ENCODE peak calls at places on chromosomes 12 and 14, in four cellular contexts. Y is OCI-LY7; I is upper lobe of right lung; O is naive thymus-derived CD4-positive, alpha-beta T cell. C is an unnamed sample. For H3K4me1, the result is how much of the 10 kb centered on the place peaks cover.

GRCh38 chr14:65169351-65169750 is 67.0 kb upstream of the MAX start:
- DNase-seq in Y (peak), I (no peak), O (no peak), C (no peak)

GRCh38 chr12:3061858-3062215 is 15.3 kb upstream of the TSPAN9 start:
- DNase-seq in Y (no peak), I (no peak), O (no peak), C (no peak)

GRCh38 chr12:127125607-127126259 is 1141.2 kb upstream of the TMEM132C start:
- DNase-seq in Y (no peak), I (no peak), O (no peak), C (no peak)

GRCh38 chr12:52612431-52613290 is 5.7 kb downstream of the KRT73 start:
- DNase-seq in Y (no peak), I (no peak), O (no peak), C (no peak)

GRCh38 chr14:50347521-50347920 is 35.4 kb downstream of the DMAC2L start:
- DNase-seq in Y (no peak), I (no peak), O (no peak), C (no peak)

GRCh38 chr14:20836668-20837338 is 34.2 kb upstream of the RNASE1 start:
- DNase-seq in Y (no peak), I (no peak), O (no peak), C (no peak)

GRCh38 chr12:88067301-88067700 is 38.1 kb upstream of the C12orf50 start:
- DNase-seq in Y (no peak), I (no peak), O (no peak), C (no peak)

GRCh38 chr12:7588703-7589329 is 76.9 kb downstream of the APOBEC1 start:
- DNase-seq in Y (peak), I (no peak), O (peak), C (peak)

GRCh38 chr14:102057480-102058114 is 29.2 kb downstream of the HSP90AA1 start:
- DNase-seq in Y (no peak), I (no peak), O (no peak), C (no peak)

GRCh38 chr12:113247123-113248045 is 26.1 kb downstream of the TPCN1 start:
- DNase-seq in Y (no peak), I (no peak), O (no peak), C (no peak)

GRCh38 chr14:106831322-106831720 is 1304.9 kb downstream of the TMEM121 start:
- DNase-seq in Y (peak), I (peak), O (peak), C (peak)

GRCh38 chr12:52871291-52871961 is 22.6 kb upstream of the KRT78 start:
- DNase-seq in Y (no peak), I (no peak), O (no peak), C (no peak)

GRCh38 chr14:105041841-105042765 is 21.2 kb upstream of the CDCA4 start:
- DNase-seq in Y (no peak), I (no peak), O (no peak), C (no peak)

GRCh38 chr12:25839470-25839869 is 119.0 kb upstream of the RASSF8 start:
- DNase-seq in Y (no peak), I (no peak), O (no peak), C (no peak)

GRCh38 chr12:110585231-110585799 is 2.2 kb upstream of the PPTC7 start:
- DNase-seq in Y (peak), I (no peak), O (peak), C (no peak)

GRCh38 chr12:94762259-94762942 is 112.0 kb upstream of the TMCC3 start:
- DNase-seq in Y (peak), I (no peak), O (no peak), C (no peak)

GRCh38 chr12:6272300-6273208 is 37.9 kb upstream of the PLEKHG6 start:
- DNase-seq in Y (no peak), I (peak), O (no peak), C (no peak)

GRCh38 chr12:22625671-22626251 is 790 bp downstream of the ETNK1 start:
- DNase-seq in Y (peak), I (no peak), O (peak), C (peak)

GRCh38 chr12:95073698-95074520 is 491 bp upstream of the NR2C1 start:
- DNase-seq in Y (no peak), I (no peak), O (no peak), C (no peak)

GRCh38 chr14:65656554-65656953 is 244.0 kb downstream of the FUT8 start:
- DNase-seq in Y (no peak), I (no peak), O (no peak), C (no peak)

GRCh38 chr12:58140395-58140794 is 199.0 kb downstream of the ATP23 start:
- DNase-seq in Y (no peak), I (no peak), O (no peak), C (no peak)

GRCh38 chr14:106327234-106327633 is 800.9 kb downstream of the TMEM121 start:
- DNase-seq in Y (no peak), I (no peak), O (no peak), C (no peak)

GRCh38 chr14:100893760-100894159 is 9.8 kb downstream of the RTL1 start:
- DNase-seq in Y (no peak), I (peak), O (no peak), C (no peak)

DNA sequence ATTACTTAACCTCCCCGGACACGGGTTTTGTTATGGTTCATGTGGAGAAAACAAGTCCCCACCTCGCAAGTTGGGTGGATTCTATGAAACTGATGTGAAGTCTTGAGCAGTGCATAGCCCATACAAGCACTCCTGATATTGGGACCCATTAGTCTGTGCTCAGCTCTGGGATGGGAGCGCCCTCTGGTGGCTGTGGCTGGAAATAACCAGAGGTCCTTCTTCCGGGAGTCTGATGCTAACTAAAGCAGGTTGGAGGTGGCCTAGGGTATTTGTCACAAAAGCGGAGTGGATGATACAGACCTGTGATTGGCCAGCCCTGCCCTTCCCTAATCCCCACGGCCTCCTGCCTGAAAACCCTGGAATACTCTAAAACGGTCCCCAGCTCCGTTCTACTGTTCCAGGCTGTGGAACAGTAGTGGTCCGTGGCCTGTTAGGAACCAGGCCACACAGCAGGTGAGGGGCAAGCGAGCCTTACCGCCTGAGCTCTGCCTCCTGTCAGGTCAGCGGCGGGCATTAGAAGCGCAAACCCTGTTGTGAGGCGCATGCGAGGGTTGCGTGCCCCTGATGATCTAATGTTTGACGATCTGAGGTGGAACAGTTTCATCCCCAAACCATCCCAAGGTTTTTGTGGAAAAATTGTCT is 6.4 kb downstream of the SLC48A1 start:
- DNase-seq in Y (peak), I (peak), O (peak), C (peak)
- H3K4me3 ChIP-seq in Y (no peak), I (no peak), O (no peak), C (no peak)

GRCh38 chr12:123363385-123363742 is 1.3 kb downstream of the SBNO1 start:
- DNase-seq in Y (peak), I (no peak), O (no peak), C (peak)
- H3K27ac ChIP-seq in Y (peak), I (peak), O (peak), C (peak)

GRCh38 chr14:69694730-69695663 is 71.9 kb upstream of the SRSF5 start:
- DNase-seq in Y (peak), I (no peak), O (no peak), C (no peak)

GRCh38 chr14:69690042-69690441 is 76.9 kb upstream of the SRSF5 start:
- DNase-seq in Y (no peak), I (no peak), O (no peak), C (no peak)

GRCh38 chr14:69693823-69694729 is 72.9 kb upstream of the SRSF5 start:
- DNase-seq in Y (peak), I (no peak), O (no peak), C (no peak)

GRCh38 chr14:69693145-69693544 is 73.8 kb upstream of the SRSF5 start:
- DNase-seq in Y (peak), I (no peak), O (no peak), C (no peak)

DNA sequence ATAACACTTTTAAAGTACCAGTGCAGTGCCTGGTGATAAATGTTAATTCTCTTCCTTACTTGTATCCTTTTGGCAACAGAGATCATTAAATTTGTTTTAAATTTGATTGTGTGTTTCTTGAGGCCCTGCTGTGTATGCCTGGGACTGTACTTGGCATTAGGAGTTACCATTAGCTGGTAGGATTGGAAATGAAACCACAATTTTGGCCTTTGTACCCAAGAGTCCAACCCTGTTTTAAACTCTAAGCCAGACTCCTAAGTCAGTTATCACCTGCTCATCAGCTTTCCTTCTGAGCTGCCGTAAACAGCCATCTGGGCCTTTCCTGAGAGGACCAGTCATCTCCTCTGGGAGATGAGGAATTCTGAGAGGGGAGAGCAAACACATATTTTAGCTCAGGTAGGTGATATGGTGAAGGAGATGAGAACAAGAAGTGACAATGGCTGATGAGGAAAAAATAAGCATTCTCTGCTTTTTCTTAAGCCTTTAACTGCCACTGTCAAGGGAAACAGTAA is 74.3 kb upstream of the SRSF5 start:
- DNase-seq in Y (no peak), I (no peak), O (no peak), C (no peak)
- H3K4me1 ChIP-seq in Y (half or more), I (half or more), O (under half), C (under half)

GRCh38 chr14:77554207-77554606 is 55.6 kb upstream of the ISM2 start:
- DNase-seq in Y (no peak), I (no peak), O (no peak), C (no peak)
- H3K4me3 ChIP-seq in Y (no peak), I (no peak), O (no peak), C (no peak)

GRCh38 chr12:131773582-131774221 is 54.5 kb upstream of the MMP17 start:
- DNase-seq in Y (peak), I (no peak), O (peak), C (no peak)
- H3K27ac ChIP-seq in Y (peak), I (no peak), O (peak), C (no peak)

GRCh38 chr14:55122441-55122986 is 6.5 kb upstream of the LGALS3 start:
- DNase-seq in Y (no peak), I (no peak), O (no peak), C (no peak)

GRCh38 chr14:55120466-55121144 is 8.4 kb upstream of the LGALS3 start:
- DNase-seq in Y (no peak), I (no peak), O (no peak), C (no peak)

GRCh38 chr14:55121146-55121545 is 7.9 kb upstream of the LGALS3 start:
- DNase-seq in Y (no peak), I (no peak), O (no peak), C (no peak)

GRCh38 chr14:55123101-55123500 is 6.0 kb upstream of the LGALS3 start:
- DNase-seq in Y (no peak), I (no peak), O (no peak), C (no peak)

DNA sequence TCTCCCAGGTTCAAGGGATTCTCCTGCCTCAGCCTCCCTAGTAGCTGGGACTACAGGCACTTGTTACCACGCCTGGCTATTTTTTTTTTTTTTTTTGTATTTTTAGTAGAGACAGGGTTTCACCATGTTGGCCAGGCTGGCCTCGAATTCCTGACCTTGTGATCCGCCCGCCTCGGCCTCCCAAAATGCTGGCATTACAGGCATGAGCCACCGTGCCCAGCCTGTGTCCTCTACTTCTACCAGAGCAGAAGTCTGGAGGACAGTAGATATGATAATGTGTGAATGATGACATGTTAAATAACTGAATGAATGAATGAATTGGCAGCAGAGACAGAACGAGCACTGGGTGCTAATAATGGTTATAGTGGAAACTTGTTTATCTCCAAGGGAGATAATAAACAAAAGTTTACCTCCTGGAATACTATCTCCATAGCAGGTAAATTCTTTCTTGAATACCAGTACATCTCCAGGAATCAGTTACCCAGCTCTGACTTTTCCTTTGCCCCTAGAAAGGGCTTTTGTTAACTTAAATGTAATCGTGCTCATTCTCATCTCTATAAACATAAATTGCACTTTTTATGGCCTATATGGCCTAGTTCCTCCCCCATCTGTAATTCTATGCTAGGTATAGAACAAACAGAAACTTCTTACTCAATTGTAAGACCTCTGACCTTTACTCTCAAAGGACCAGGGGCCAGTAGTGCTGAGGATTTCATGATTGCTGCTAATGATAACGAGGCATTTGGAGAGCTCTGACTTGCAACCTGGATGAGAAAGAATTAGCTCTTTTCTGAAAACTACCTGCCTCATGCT is 7.2 kb upstream of the LGALS3 start:
- DNase-seq in Y (no peak), I (no peak), O (no peak), C (no peak)
- H3K4me1 ChIP-seq in Y (under half), I (half or more), O (under half), C (under half)

GRCh38 chr12:49637401-49637800 is 14.0 kb downstream of the PRPF40B start:
- DNase-seq in Y (no peak), I (no peak), O (no peak), C (no peak)
- H3K4me3 ChIP-seq in Y (no peak), I (no peak), O (no peak), C (no peak)

DNA sequence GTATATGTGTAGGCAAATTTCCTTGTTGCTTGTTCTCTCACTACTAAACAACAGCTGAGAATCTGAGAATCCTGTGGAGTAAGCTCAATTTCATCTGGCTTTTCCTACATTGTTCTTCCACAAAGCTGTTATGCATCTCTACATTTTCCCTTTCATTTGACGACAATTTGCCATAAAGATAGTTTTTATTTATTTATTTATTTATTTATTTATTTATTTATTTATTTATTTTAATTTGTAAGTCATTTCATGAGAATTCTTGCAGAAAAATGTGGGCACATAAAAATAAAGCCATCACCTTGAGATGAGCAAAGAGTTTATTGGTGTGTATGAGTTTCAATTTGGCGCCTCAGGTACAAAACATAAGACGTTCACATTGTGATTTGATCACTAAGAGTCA is 545.9 kb upstream of the SEL1L start:
- DNase-seq in Y (no peak), I (no peak), O (no peak), C (no peak)
- H3K27ac ChIP-seq in Y (no peak), I (no peak), O (no peak), C (no peak)

GRCh38 chr14:91111443-91111842 is 2.4 kb upstream of the DGLUCY start:
- DNase-seq in Y (no peak), I (no peak), O (no peak), C (no peak)
- H3K4me1 ChIP-seq in Y (under half), I (under half), O (under half), C (half or more)

C was measured in CD4-positive, CD25-positive, alpha-beta regulatory T cell.